ENCODE peak calls at places on chromosomes 4 and X, in seven cellular contexts. One of them, this sample, is unnamed.

GRCh38 chr4:36215627-36216026 is 28.7 kb downstream of the ARAP2 start:
- DNase-seq in SK-N-SH: no peak
- DNase-seq in globus pallidus: peak; percentile 80
- DNase-seq in stimulated activated CD8-positive, alpha-beta memory T cell treated with anti-CD3 and anti-CD28 coated beads, Interleukin-2, amount 100 ng/mL, for 48 hours: no peak
- DNase-seq in cardiac fibroblast: no peak
- DNase-seq in right lobe of liver: no peak
- DNase-seq in head of caudate nucleus: no peak
- DNase-seq in this sample: no peak

GRCh38 chr4:16641971-16642370 is 256.5 kb downstream of the LDB2 start:
- DNase-seq in globus pallidus: no peak
- DNase-seq in cardiac fibroblast: peak; percentile 67
- DNase-seq in head of caudate nucleus: no peak
- DNase-seq in stimulated activated CD8-positive, alpha-beta memory T cell treated with anti-CD3 and anti-CD28 coated beads, Interleukin-2, amount 100 ng/mL, for 48 hours: no peak
- DNase-seq in SK-N-SH: no peak
- DNase-seq in right lobe of liver: no peak
- DNase-seq in this sample: peak; percentile 30

GRCh38 chr4:65654976-65655375 is 15.3 kb downstream of the EPHA5 start:
- DNase-seq in SK-N-SH: no peak
- DNase-seq in globus pallidus: no peak
- DNase-seq in stimulated activated CD8-positive, alpha-beta memory T cell treated with anti-CD3 and anti-CD28 coated beads, Interleukin-2, amount 100 ng/mL, for 48 hours: no peak
- DNase-seq in head of caudate nucleus: no peak
- DNase-seq in cardiac fibroblast: no peak
- DNase-seq in right lobe of liver: no peak
- DNase-seq in this sample: no peak

GRCh38 chr4:70706516-70706915 is 15.2 kb upstream of the RUFY3 start:
- DNase-seq in right lobe of liver: no peak
- DNase-seq in SK-N-SH: no peak
- DNase-seq in cardiac fibroblast: no peak
- DNase-seq in globus pallidus: no peak
- DNase-seq in stimulated activated CD8-positive, alpha-beta memory T cell treated with anti-CD3 and anti-CD28 coated beads, Interleukin-2, amount 100 ng/mL, for 48 hours: no peak
- DNase-seq in head of caudate nucleus: no peak
- DNase-seq in this sample: no peak

GRCh38 chrX:130878350-130879341 is 24.4 kb downstream of the ENOX2 start:
- DNase-seq in stimulated activated CD8-positive, alpha-beta memory T cell treated with anti-CD3 and anti-CD28 coated beads, Interleukin-2, amount 100 ng/mL, for 48 hours: no peak
- DNase-seq in cardiac fibroblast: peak; percentile 91
- DNase-seq in right lobe of liver: peak; percentile 20
- DNase-seq in head of caudate nucleus: no peak
- DNase-seq in SK-N-SH: no peak
- DNase-seq in globus pallidus: no peak
- DNase-seq in this sample: peak; percentile 87

GRCh38 chr4:173288698-173289350 is 45.3 kb downstream of the HMGB2 start:
- DNase-seq in cardiac fibroblast: peak; percentile 28
- DNase-seq in head of caudate nucleus: no peak
- DNase-seq in SK-N-SH: no peak
- DNase-seq in right lobe of liver: no peak
- DNase-seq in stimulated activated CD8-positive, alpha-beta memory T cell treated with anti-CD3 and anti-CD28 coated beads, Interleukin-2, amount 100 ng/mL, for 48 hours: no peak
- DNase-seq in globus pallidus: no peak
- DNase-seq in this sample: no peak

GRCh38 chrX:40953369-40953768 is 131.9 kb upstream of the USP9X start:
- DNase-seq in right lobe of liver: no peak
- DNase-seq in head of caudate nucleus: no peak
- DNase-seq in stimulated activated CD8-positive, alpha-beta memory T cell treated with anti-CD3 and anti-CD28 coated beads, Interleukin-2, amount 100 ng/mL, for 48 hours: no peak
- DNase-seq in SK-N-SH: no peak
- DNase-seq in globus pallidus: no peak
- DNase-seq in cardiac fibroblast: no peak
- DNase-seq in this sample: no peak

GRCh38 chrX:2627272-2627867 is 63.7 kb upstream of the CD99 start:
- DNase-seq in stimulated activated CD8-positive, alpha-beta memory T cell treated with anti-CD3 and anti-CD28 coated beads, Interleukin-2, amount 100 ng/mL, for 48 hours: no peak
- DNase-seq in head of caudate nucleus: no peak
- DNase-seq in SK-N-SH: peak; percentile 19
- DNase-seq in globus pallidus: no peak
- DNase-seq in right lobe of liver: no peak
- DNase-seq in cardiac fibroblast: peak; percentile 61
- DNase-seq in this sample: peak; percentile 21

GRCh38 chr4:23097251-23097650 is 404.5 kb downstream of the GBA3 start:
- DNase-seq in head of caudate nucleus: no peak
- DNase-seq in stimulated activated CD8-positive, alpha-beta memory T cell treated with anti-CD3 and anti-CD28 coated beads, Interleukin-2, amount 100 ng/mL, for 48 hours: no peak
- DNase-seq in right lobe of liver: no peak
- DNase-seq in SK-N-SH: no peak
- DNase-seq in globus pallidus: no peak
- DNase-seq in cardiac fibroblast: peak; percentile 31
- DNase-seq in this sample: no peak

GRCh38 chr4:118772149-118773081 is 63.5 kb downstream of the SEC24D start:
- DNase-seq in stimulated activated CD8-positive, alpha-beta memory T cell treated with anti-CD3 and anti-CD28 coated beads, Interleukin-2, amount 100 ng/mL, for 48 hours: no peak
- DNase-seq in cardiac fibroblast: peak; percentile 83
- DNase-seq in SK-N-SH: no peak
- DNase-seq in right lobe of liver: no peak
- DNase-seq in head of caudate nucleus: no peak
- DNase-seq in globus pallidus: peak; percentile 44
- DNase-seq in this sample: peak; percentile 64

GRCh38 chr4:72377491-72378194 is 191.4 kb downstream of the ADAMTS3 start:
- DNase-seq in right lobe of liver: no peak
- DNase-seq in stimulated activated CD8-positive, alpha-beta memory T cell treated with anti-CD3 and anti-CD28 coated beads, Interleukin-2, amount 100 ng/mL, for 48 hours: no peak
- DNase-seq in SK-N-SH: no peak
- DNase-seq in head of caudate nucleus: no peak
- DNase-seq in globus pallidus: no peak
- DNase-seq in cardiac fibroblast: peak; percentile 56
- DNase-seq in this sample: peak; percentile 30

GRCh38 chr4:105280338-105280809 is 133.7 kb downstream of the TET2 start:
- DNase-seq in stimulated activated CD8-positive, alpha-beta memory T cell treated with anti-CD3 and anti-CD28 coated beads, Interleukin-2, amount 100 ng/mL, for 48 hours: no peak
- DNase-seq in SK-N-SH: no peak
- DNase-seq in head of caudate nucleus: no peak
- DNase-seq in globus pallidus: no peak
- DNase-seq in cardiac fibroblast: peak; percentile 93
- DNase-seq in right lobe of liver: no peak
- DNase-seq in this sample: peak; percentile 95

GRCh38 chr4:59175588-59175987 is 2024.5 kb upstream of the ADGRL3 start:
- DNase-seq in head of caudate nucleus: no peak
- DNase-seq in stimulated activated CD8-positive, alpha-beta memory T cell treated with anti-CD3 and anti-CD28 coated beads, Interleukin-2, amount 100 ng/mL, for 48 hours: no peak
- DNase-seq in cardiac fibroblast: no peak
- DNase-seq in globus pallidus: no peak
- DNase-seq in SK-N-SH: no peak
- DNase-seq in right lobe of liver: no peak
- DNase-seq in this sample: no peak

GRCh38 chr4:40322853-40323252 is 12.3 kb upstream of the CHRNA9 start:
- DNase-seq in globus pallidus: no peak
- DNase-seq in stimulated activated CD8-positive, alpha-beta memory T cell treated with anti-CD3 and anti-CD28 coated beads, Interleukin-2, amount 100 ng/mL, for 48 hours: no peak
- DNase-seq in head of caudate nucleus: no peak
- DNase-seq in right lobe of liver: no peak
- DNase-seq in cardiac fibroblast: peak; percentile 33
- DNase-seq in SK-N-SH: no peak
- DNase-seq in this sample: peak; percentile 12

GRCh38 chr4:155959417-155959816 is 5.8 kb upstream of the CTSO start:
- DNase-seq in right lobe of liver: no peak
- DNase-seq in SK-N-SH: no peak
- DNase-seq in stimulated activated CD8-positive, alpha-beta memory T cell treated with anti-CD3 and anti-CD28 coated beads, Interleukin-2, amount 100 ng/mL, for 48 hours: no peak
- DNase-seq in head of caudate nucleus: no peak
- DNase-seq in cardiac fibroblast: no peak
- DNase-seq in globus pallidus: no peak
- DNase-seq in this sample: no peak

GRCh38 chrX:121570072-121570841 is 522.8 kb downstream of the GLUD2 start:
- DNase-seq in SK-N-SH: no peak
- DNase-seq in right lobe of liver: no peak
- DNase-seq in globus pallidus: no peak
- DNase-seq in head of caudate nucleus: no peak
- DNase-seq in stimulated activated CD8-positive, alpha-beta memory T cell treated with anti-CD3 and anti-CD28 coated beads, Interleukin-2, amount 100 ng/mL, for 48 hours: no peak
- DNase-seq in cardiac fibroblast: no peak
- DNase-seq in this sample: no peak

GRCh38 chr4:62528874-62529273 is 1328.7 kb downstream of the ADGRL3 start:
- DNase-seq in SK-N-SH: no peak
- DNase-seq in cardiac fibroblast: no peak
- DNase-seq in globus pallidus: no peak
- DNase-seq in right lobe of liver: no peak
- DNase-seq in stimulated activated CD8-positive, alpha-beta memory T cell treated with anti-CD3 and anti-CD28 coated beads, Interleukin-2, amount 100 ng/mL, for 48 hours: no peak
- DNase-seq in head of caudate nucleus: no peak
- DNase-seq in this sample: no peak

This sample was measured in fibroblast of gingiva.